ENCODE peak calls at places on chromosomes 16 and 17, in five cellular contexts. P is effector memory CD4-positive, alpha-beta T cell; I is psoas muscle; Z is stomach; C is A549. T is an unnamed sample. For H3K4me1, the result is how much of the 10 kb centered on the place peaks cover.

GRCh38 chr17:77893144-77894044 is 65.1 kb upstream of the TNRC6C start:
- DNase-seq in P (no peak), I (no peak), Z (no peak), C (no peak), T (no peak)

GRCh38 chr17:50866950-50867855 is 1.0 kb upstream of the TOB1 start:
- DNase-seq in P (peak), I (peak), Z (peak), C (peak), T (peak)

GRCh38 chr16:48580925-48581500 is 29.0 kb downstream of the N4BP1 start:
- DNase-seq in P (no peak), I (no peak), Z (no peak), C (no peak), T (no peak)

GRCh38 chr16:15502041-15502725 is 67.8 kb downstream of the BMERB1 start:
- DNase-seq in P (no peak), I (peak), Z (no peak), C (peak), T (no peak)

GRCh38 chr16:50856991-50857390 is 115.1 kb downstream of the CYLD start:
- DNase-seq in P (no peak), I (no peak), Z (no peak), C (no peak), T (no peak)

GRCh38 chr16:46733319-46733830 is 14.8 kb downstream of the MYLK3 start:
- DNase-seq in P (no peak), I (no peak), Z (no peak), C (no peak), T (no peak)

GRCh38 chr17:235831-236640 is 54.6 kb upstream of the DOC2B start:
- DNase-seq in P (no peak), I (no peak), Z (no peak), C (no peak), T (no peak)

GRCh38 chr16:2339521-2340484 is 725 bp downstream of the ABCA3 start:
- DNase-seq in P (no peak), I (peak), Z (peak), C (peak), T (peak)

GRCh38 chr17:12362853-12363252 is 302.8 kb upstream of the MYOCD start:
- DNase-seq in P (no peak), I (no peak), Z (no peak), C (no peak), T (no peak)

GRCh38 chr16:56221995-56222394 is 30.7 kb downstream of the GNAO1 start:
- DNase-seq in P (no peak), I (no peak), Z (no peak), C (no peak), T (no peak)

GRCh38 chr16:77758508-77758907 is 29.9 kb upstream of the VAT1L start:
- DNase-seq in P (no peak), I (no peak), Z (no peak), C (no peak), T (no peak)

GRCh38 chr16:48620445-48620844 is 10.5 kb upstream of the N4BP1 start:
- DNase-seq in P (no peak), I (no peak), Z (peak), C (no peak), T (peak)

GRCh38 chr17:81877569-81877968 is 6.4 kb upstream of the ARHGDIA start:
- DNase-seq in P (no peak), I (no peak), Z (no peak), C (no peak), T (no peak)

GRCh38 chr17:42117397-42118125 is 3.6 kb downstream of the KAT2A start:
- DNase-seq in P (no peak), I (no peak), Z (no peak), C (no peak), T (no peak)

GRCh38 chr16:22624759-22625533 is 114.3 kb downstream of the NPIPB5 start:
- DNase-seq in P (no peak), I (no peak), Z (no peak), C (no peak), T (no peak)

GRCh38 chr16:70635356-70636016 is 10.9 kb upstream of the IL34 start:
- DNase-seq in P (no peak), I (no peak), Z (no peak), C (no peak), T (no peak)

GRCh38 chr16:21302898-21303528 is 24.9 kb upstream of the CRYM start:
- DNase-seq in P (no peak), I (no peak), Z (no peak), C (peak), T (no peak)

GRCh38 chr16:14309001-14309886 is 238.1 kb downstream of the MRTFB start:
- DNase-seq in P (no peak), I (no peak), Z (peak), C (no peak), T (no peak)

DNA sequence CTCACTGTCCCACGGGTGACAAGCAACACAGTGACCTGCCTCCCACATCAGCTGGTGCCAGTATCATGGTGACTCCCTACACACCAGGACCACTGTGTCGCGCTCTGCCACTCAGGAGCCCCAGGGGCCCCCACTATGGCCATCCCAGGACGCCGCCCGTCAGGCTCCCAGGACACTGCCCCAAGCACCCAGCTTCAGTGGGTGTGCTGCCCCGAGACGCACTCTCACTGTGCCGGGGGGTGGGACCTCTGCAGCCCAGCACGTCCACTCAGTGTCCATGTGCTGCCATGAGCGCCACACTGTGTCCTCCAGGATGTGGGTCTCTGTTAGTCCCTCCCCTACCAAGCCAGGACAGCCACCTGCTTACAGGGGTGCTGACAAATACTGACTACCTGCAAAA is 120.5 kb downstream of the ZNF778 start:
- DNase-seq in P (no peak), I (no peak), Z (no peak), C (no peak), T (no peak)
- H3K4me1 ChIP-seq in P (under half), I (half or more), Z (half or more), C (under half), T (half or more)

GRCh38 chr17:21214777-21215541 is 998 bp upstream of the TMEM11 start:
- DNase-seq in P (no peak), I (no peak), Z (no peak), C (no peak), T (no peak)
- H3K4me3 ChIP-seq in P (peak), I (peak), Z (peak), C (peak), T (peak)

GRCh38 chr17:34236341-34236892 is 18.7 kb upstream of the CCL2 start:
- DNase-seq in P (no peak), I (no peak), Z (no peak), C (no peak), T (no peak)

GRCh38 chr17:34241062-34241461 is 14.0 kb upstream of the CCL2 start:
- DNase-seq in P (no peak), I (peak), Z (peak), C (no peak), T (no peak)

GRCh38 chr17:34235389-34236028 is 19.6 kb upstream of the CCL2 start:
- DNase-seq in P (no peak), I (peak), Z (peak), C (no peak), T (no peak)

GRCh38 chr17:34234616-34235015 is 20.5 kb upstream of the CCL2 start:
- DNase-seq in P (no peak), I (no peak), Z (no peak), C (no peak), T (no peak)

GRCh38 chr17:34237458-34237857 is 17.6 kb upstream of the CCL2 start:
- DNase-seq in P (no peak), I (no peak), Z (no peak), C (no peak), T (no peak)
- H3K4me1 ChIP-seq in P (under half), I (under half), Z (half or more), C (under half), T (half or more)

GRCh38 chr16:31191697-31192428 is 10.7 kb downstream of the PYCARD start:
- DNase-seq in P (no peak), I (no peak), Z (no peak), C (no peak), T (no peak)
- H3K4me3 ChIP-seq in P (no peak), I (no peak), Z (no peak), C (no peak), T (no peak)

GRCh38 chr16:3822366-3823045 is 58.0 kb downstream of the CREBBP start:
- DNase-seq in P (no peak), I (peak), Z (no peak), C (no peak), T (no peak)

GRCh38 chr16:3825940-3826339 is 54.6 kb downstream of the CREBBP start:
- DNase-seq in P (no peak), I (no peak), Z (no peak), C (no peak), T (no peak)

GRCh38 chr16:3825103-3825502 is 55.4 kb downstream of the CREBBP start:
- DNase-seq in P (no peak), I (no peak), Z (no peak), C (no peak), T (no peak)

GRCh38 chr16:3823427-3823826 is 57.1 kb downstream of the CREBBP start:
- DNase-seq in P (no peak), I (no peak), Z (no peak), C (no peak), T (no peak)

GRCh38 chr16:3824121-3824795 is 56.3 kb downstream of the CREBBP start:
- DNase-seq in P (no peak), I (no peak), Z (no peak), C (no peak), T (no peak)
- H3K4me1 ChIP-seq in P (under half), I (half or more), Z (half or more), C (under half), T (under half)

DNA sequence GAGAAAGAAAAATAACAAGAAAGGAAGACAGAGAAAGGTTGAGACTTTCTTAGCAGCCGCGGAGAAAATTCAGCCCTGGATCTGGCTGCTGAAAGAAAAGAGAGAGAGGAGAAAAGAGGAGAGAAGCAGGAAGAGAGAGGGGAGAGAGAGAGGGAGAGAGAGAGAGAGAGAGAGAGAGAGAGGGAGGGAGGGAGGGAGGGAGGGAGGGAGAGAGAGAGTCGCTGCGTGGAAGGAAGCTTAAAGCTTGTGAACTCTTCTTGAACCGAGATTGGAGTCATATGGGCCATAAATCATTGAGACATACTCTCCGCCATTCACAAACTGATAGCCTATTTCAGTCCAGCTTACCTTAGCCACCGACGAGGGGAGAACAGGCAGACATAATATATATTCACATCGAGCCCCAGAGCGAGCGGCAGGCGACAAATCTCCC is 10.3 kb upstream of the HOXB2 start:
- DNase-seq in P (no peak), I (no peak), Z (no peak), C (peak), T (no peak)
- H3K4me3 ChIP-seq in P (no peak), I (peak), Z (peak), C (peak), T (peak)

DNA sequence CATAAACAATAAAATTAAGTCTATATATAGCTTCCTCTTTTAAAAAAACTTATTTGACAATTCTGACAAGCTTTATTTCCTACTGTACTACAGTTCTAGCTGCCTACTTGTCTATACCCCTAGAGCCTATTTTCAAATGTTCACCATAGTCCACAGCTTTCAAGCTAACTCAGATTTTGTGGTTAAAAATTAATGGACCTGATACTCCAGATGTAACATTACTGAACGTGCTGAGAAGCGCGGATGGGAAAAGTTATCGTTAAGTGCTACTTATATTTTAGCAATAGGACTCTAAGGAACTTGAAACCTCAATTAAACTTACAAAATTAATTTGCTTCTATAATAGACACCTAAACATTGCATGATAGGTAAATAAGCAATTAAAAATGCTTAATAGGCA is 31.3 kb downstream of the GNA13 start:
- DNase-seq in P (no peak), I (no peak), Z (no peak), C (no peak), T (no peak)
- H3K4me1 ChIP-seq in P (under half), I (half or more), Z (half or more), C (half or more), T (half or more)

GRCh38 chr17:14299261-14300093 is 1.4 kb upstream of the HS3ST3B1 start:
- DNase-seq in P (peak), I (peak), Z (peak), C (no peak), T (peak)

GRCh38 chr17:14302421-14303099 is 1.7 kb downstream of the HS3ST3B1 start:
- DNase-seq in P (peak), I (peak), Z (peak), C (peak), T (peak)

GRCh38 chr17:14300628-14301278 is at the start of gene HS3ST3B1:
- DNase-seq in P (peak), I (peak), Z (peak), C (peak), T (peak)

GRCh38 chr17:14301761-14302401 is 1.0 kb downstream of the HS3ST3B1 start:
- DNase-seq in P (peak), I (peak), Z (peak), C (peak), T (no peak)

DNA sequence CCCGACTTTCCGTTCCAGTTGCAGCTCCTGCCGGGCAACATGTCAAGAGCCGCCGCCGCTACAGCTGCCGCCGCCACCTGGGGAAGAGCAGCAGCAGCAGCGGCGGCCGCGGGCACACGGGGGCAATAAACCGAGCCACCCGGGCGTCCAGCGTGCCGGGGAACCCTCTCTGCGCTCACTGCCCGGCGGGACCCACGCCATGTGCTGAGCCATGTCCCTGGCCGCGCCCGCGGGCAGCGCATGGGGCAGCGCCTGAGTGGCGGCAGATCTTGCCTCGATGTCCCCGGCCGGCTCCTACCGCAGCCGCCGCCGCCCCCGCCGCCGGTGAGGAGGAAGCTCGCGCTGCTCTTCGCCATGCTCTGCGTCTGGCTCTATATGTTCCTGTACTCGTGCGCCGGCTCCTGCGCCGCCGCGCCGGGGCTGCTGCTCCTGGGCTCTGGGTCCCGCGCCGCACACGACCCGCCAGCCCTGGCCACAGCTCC is 439 bp downstream of the HS3ST3B1 start:
- DNase-seq in P (no peak), I (no peak), Z (peak), C (no peak), T (no peak)
- H3K4me3 ChIP-seq in P (peak), I (peak), Z (peak), C (peak), T (peak)

GRCh38 chr16:27489906-27490305 is 59.8 kb downstream of the GTF3C1 start:
- DNase-seq in P (no peak), I (no peak), Z (no peak), C (no peak), T (no peak)
- H3K4me1 ChIP-seq in P (under half), I (under half), Z (under half), C (under half), T (under half)

GRCh38 chr17:75874323-75875181 is 3.8 kb downstream of the TRIM47 start:
- DNase-seq in P (no peak), I (no peak), Z (no peak), C (no peak), T (no peak)

GRCh38 chr17:75872434-75873351 is 5.7 kb downstream of the TRIM47 start:
- DNase-seq in P (peak), I (peak), Z (peak), C (peak), T (no peak)

GRCh38 chr17:75864448-75864871 is 9.3 kb upstream of the WBP2 start:
- DNase-seq in P (peak), I (peak), Z (peak), C (no peak), T (no peak)

GRCh38 chr17:75873587-75874322 is 4.6 kb downstream of the TRIM47 start:
- DNase-seq in P (no peak), I (no peak), Z (no peak), C (no peak), T (no peak)

GRCh38 chr17:75869282-75870141 is 8.9 kb downstream of the TRIM47 start:
- DNase-seq in P (no peak), I (peak), Z (no peak), C (peak), T (peak)
- H3K4me3 ChIP-seq in P (no peak), I (no peak), Z (no peak), C (no peak), T (no peak)